ENCODE peak calls at places on chromosomes 11 and 22, in four cellular contexts. G, F, I and K are unnamed samples.

GRCh38 chr11:44823920-44824704 is 97.3 kb downstream of the TSPAN18 start:
- DNase-seq in I (peak; percentile 90), G (no peak), F (no peak), K (no peak)

GRCh38 chr11:64028398-64029115 is 7.2 kb upstream of the FLRT1 start:
- DNase-seq in G (no peak), F (peak; percentile 16), I (peak; percentile 85), K (no peak)

GRCh38 chr11:117826360-117826635 is 1.8 kb upstream of the FXYD2 start:
- DNase-seq in F (peak; percentile 5), I (no peak), G (no peak), K (no peak)

GRCh38 chr22:25402501-25403283 is 161.8 kb upstream of the GRK3 start:
- DNase-seq in G (no peak), I (no peak), F (peak; percentile 50), K (peak; percentile 41)

GRCh38 chr11:110128161-110128560 is 35.0 kb downstream of the ZC3H12C start:
- DNase-seq in I (peak; percentile 72), G (no peak), F (no peak), K (no peak)

GRCh38 chr22:44738347-44738715 is 14.0 kb upstream of the ARHGAP8 start:
- DNase-seq in I (no peak), G (no peak), F (no peak), K (no peak)

GRCh38 chr11:73387594-73388021 is 11.4 kb downstream of the RELT start:
- DNase-seq in G (no peak), F (no peak), I (no peak), K (no peak)

GRCh38 chr11:113529606-113530005 is 54.4 kb upstream of the DRD2 start:
- DNase-seq in G (no peak), F (no peak), I (no peak), K (no peak)

GRCh38 chr22:32355760-32356159 is 1.9 kb upstream of the RFPL3 start:
- DNase-seq in G (no peak), F (no peak), I (no peak), K (no peak)

GRCh38 chr11:17828311-17828751 is 93.8 kb downstream of the KCNC1 start:
- DNase-seq in I (no peak), F (peak; percentile 47), G (no peak), K (no peak)

GRCh38 chr11:110518809-110519514 is 89.2 kb downstream of the FDX1 start:
- DNase-seq in I (no peak), G (no peak), F (no peak), K (no peak)

GRCh38 chr22:25838960-25839741 is 97.2 kb downstream of the MYO18B start:
- DNase-seq in I (no peak), F (no peak), G (no peak), K (no peak)

GRCh38 chr11:74019104-74019738 is 10.3 kb upstream of the UCP3 start:
- DNase-seq in F (peak; percentile 49), I (no peak), G (no peak), K (no peak)

GRCh38 chr11:104926771-104927470 is 28.7 kb upstream of the CASP12 start:
- DNase-seq in I (no peak), G (no peak), F (no peak), K (no peak)

GRCh38 chr11:102810943-102811528 is 13.1 kb upstream of the MMP1 start:
- DNase-seq in F (no peak), I (no peak), G (no peak), K (no peak)

GRCh38 chr11:13940611-13941256 is 21.8 kb upstream of the SPON1 start:
- DNase-seq in F (no peak), I (no peak), G (no peak), K (no peak)

GRCh38 chr11:2778630-2779498 is 79.1 kb upstream of the KCNQ1OT1 start:
- DNase-seq in F (peak; percentile 92), G (peak; percentile 4), I (no peak), K (peak; percentile 87)

GRCh38 chr11:18936002-18936673 is 3.1 kb downstream of the MRGPRX1 start:
- DNase-seq in I (no peak), G (no peak), F (no peak), K (no peak)

GRCh38 chr11:63917685-63918523 is 940 bp upstream of the RCOR2 start:
- DNase-seq in F (peak; percentile 59), I (peak; percentile 82), G (no peak), K (peak; percentile 25)

GRCh38 chr22:27401321-27401720 is 400.2 kb downstream of the MN1 start:
- DNase-seq in G (no peak), I (no peak), F (no peak), K (no peak)

GRCh38 chr11:67303132-67303988 is at the start of gene SSH3:
- DNase-seq in G (no peak), F (peak; percentile 89), I (peak; percentile 61), K (peak; percentile 81)

GRCh38 chr11:77101043-77101537 is 1.6 kb upstream of the OMP start:
- DNase-seq in F (no peak), G (no peak), I (no peak), K (no peak)

GRCh38 chr11:19995131-19995530 is 165.1 kb downstream of the DBX1 start:
- DNase-seq in F (peak; percentile 14), I (no peak), G (no peak), K (no peak)

GRCh38 chr22:30027791-30028190 is 52.5 kb upstream of the HORMAD2 start:
- DNase-seq in F (no peak), I (no peak), G (no peak), K (no peak)

GRCh38 chr22:37498289-37498909 is 12.2 kb upstream of the MFNG start:
- DNase-seq in I (peak; percentile 48), F (peak; percentile 69), G (peak; percentile 51), K (no peak)

GRCh38 chr22:36320553-36320952 is 67.2 kb downstream of the MYH9 start:
- DNase-seq in G (no peak), I (no peak), F (no peak), K (no peak)

GRCh38 chr11:130523609-130524008 is 75.2 kb downstream of the ADAMTS15 start:
- DNase-seq in I (no peak), G (no peak), F (no peak), K (no peak)

GRCh38 chr11:2108675-2109481 is 30.3 kb downstream of the IGF2 start:
- DNase-seq in F (no peak), G (no peak), I (no peak), K (no peak)

GRCh38 chr11:73217131-73217809 is 811 bp upstream of the P2RY2 start:
- DNase-seq in I (no peak), G (no peak), F (no peak), K (no peak)

GRCh38 chr22:44862981-44863860 is 110.8 kb downstream of the ARHGAP8 start:
- DNase-seq in F (no peak), G (no peak), I (no peak), K (no peak)

GRCh38 chr11:13955971-13956421 is 6.5 kb upstream of the SPON1 start:
- DNase-seq in I (peak; percentile 80), F (peak; percentile 67), G (no peak), K (peak; percentile 46)

GRCh38 chr11:134576721-134577171 is 164.7 kb upstream of the B3GAT1 start:
- DNase-seq in F (no peak), I (no peak), G (no peak), K (no peak)

GRCh38 chr11:96001037-96001436 is 77.1 kb upstream of the MTMR2 start:
- DNase-seq in G (no peak), F (peak; percentile 60), I (no peak), K (peak; percentile 26)

GRCh38 chr11:128716661-128717210 is 22.9 kb downstream of the FLI1 start:
- DNase-seq in I (no peak), G (no peak), F (no peak), K (no peak)

GRCh38 chr11:128716231-128716630 is 22.4 kb downstream of the FLI1 start:
- DNase-seq in G (no peak), F (no peak), I (no peak), K (no peak)

GRCh38 chr11:128714881-128715280 is 21.0 kb downstream of the FLI1 start:
- DNase-seq in I (no peak), F (no peak), G (no peak), K (no peak)

GRCh38 chr11:128714121-128714520 is 20.2 kb downstream of the FLI1 start:
- DNase-seq in I (no peak), F (no peak), G (no peak), K (no peak)

DNA sequence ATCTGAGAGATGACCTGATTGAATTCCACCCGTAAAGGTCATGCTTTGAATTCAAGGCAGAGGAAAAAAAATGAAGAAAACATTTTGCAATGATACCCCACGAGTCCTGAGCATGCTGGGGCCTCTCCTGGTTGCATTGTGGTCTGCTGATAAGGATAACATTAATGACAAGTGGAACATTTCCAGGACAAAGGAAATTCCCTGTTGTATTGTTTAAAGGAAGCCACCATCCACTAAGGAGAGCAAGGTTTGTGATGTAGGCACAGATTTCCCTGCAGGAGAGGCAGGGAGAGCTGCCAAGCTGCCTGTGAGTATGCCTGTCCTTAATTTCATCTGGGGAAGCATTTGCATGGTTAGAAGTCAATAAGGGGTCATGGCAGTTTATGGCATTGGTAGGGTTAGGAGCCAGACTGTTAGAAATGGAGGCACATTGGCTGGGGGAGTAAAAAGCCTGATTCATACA is 21.9 kb downstream of the FLI1 start:
- DNase-seq in F (no peak), G (no peak), I (no peak), K (no peak)
- H3K4me1 ChIP-seq in F (peaks cover 11% of the 10 kb centered on the region), G (peaks cover 79% of the 10 kb centered on the region), I (peaks cover 44% of the 10 kb centered on the region), K (no peaks in the 10 kb centered on the region)

GRCh38 chr22:24141586-24141985 is 39.7 kb upstream of the SUSD2 start:
- DNase-seq in I (no peak), G (no peak), F (no peak), K (no peak)
- H3K4me1 ChIP-seq in I (peaks cover 12% of the 10 kb centered on the region), G (peaks cover 60% of the 10 kb centered on the region), F (peaks cover 38% of the 10 kb centered on the region), K (peaks cover 19% of the 10 kb centered on the region)

GRCh38 chr11:35034401-35034800 is 104.6 kb upstream of the CD44 start:
- DNase-seq in F (no peak), G (no peak), I (no peak), K (no peak)
- H3K4me1 ChIP-seq in F (no peaks in the 10 kb centered on the region), G (peaks cover 12% of the 10 kb centered on the region), I (no peaks in the 10 kb centered on the region), K (no peaks in the 10 kb centered on the region)

GRCh38 chr11:26323837-26324236 is 8.1 kb upstream of the ANO3 start:
- DNase-seq in I (no peak), G (no peak), F (no peak), K (no peak)
- H3K4me1 ChIP-seq in I (peaks cover 12% of the 10 kb centered on the region), G (no peaks in the 10 kb centered on the region), F (peaks cover 8% of the 10 kb centered on the region), K (no peaks in the 10 kb centered on the region)

DNA sequence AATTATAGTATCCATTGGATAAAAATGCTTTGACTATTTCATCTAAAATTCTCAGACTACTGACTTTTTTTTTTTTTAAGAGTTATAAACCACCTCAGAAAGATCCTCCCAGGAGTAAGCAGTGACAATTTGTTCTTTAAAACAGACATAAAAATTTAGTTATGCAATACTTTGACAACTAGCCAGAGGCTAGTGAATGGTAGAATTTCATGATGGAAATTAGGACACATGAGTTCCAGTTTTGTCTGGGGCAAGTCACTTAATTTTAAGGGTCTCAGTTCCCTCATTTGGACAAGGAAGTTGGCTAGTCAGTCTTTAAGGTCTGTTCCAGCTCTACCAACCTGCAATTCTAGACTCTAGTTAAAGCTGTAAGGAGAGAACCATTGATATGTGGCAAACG is 2.9 kb downstream of the IL18 start:
- DNase-seq in I (no peak), F (no peak), G (no peak), K (no peak)
- H3K4me1 ChIP-seq in I (no peaks in the 10 kb centered on the region), F (no peaks in the 10 kb centered on the region), G (no peaks in the 10 kb centered on the region), K (no peaks in the 10 kb centered on the region)